ENCODE peak calls at places on chromosomes 11 and 22, in ten cellular contexts. A, Z, Y, T, U, F, W, L, O and S are unnamed samples.

GRCh38 chr11:75056806-75057205 is 39.9 kb downstream of the OR2AT4 start:
- DNase-seq in A (no peak), Z (no peak), Y (no peak), T (no peak), U (no peak), F (no peak), W (no peak), L (no peak), O (no peak), S (no peak)

GRCh38 chr11:132941024-132941646 is 591.2 kb downstream of the OPCML start:
- DNase-seq in A (no peak), Z (peak), Y (no peak), T (no peak), U (no peak), F (peak), W (no peak), L (peak), O (no peak), S (no peak)

GRCh38 chr11:95512682-95513081 is 276.9 kb downstream of the FAM76B start:
- DNase-seq in A (peak), Z (no peak), Y (no peak), T (no peak), U (peak), F (no peak), W (peak), L (no peak), O (peak), S (no peak)

GRCh38 chr11:125364085-125364822 is 131.8 kb downstream of the FEZ1 start:
- DNase-seq in A (no peak), Z (no peak), Y (no peak), T (no peak), U (no peak), F (no peak), W (no peak), L (no peak), O (no peak), S (no peak)

GRCh38 chr11:45580399-45580798 is 85.0 kb downstream of the CHST1 start:
- DNase-seq in A (no peak), Z (no peak), Y (peak), T (no peak), U (no peak), F (no peak), W (no peak), L (peak), O (no peak), S (no peak)

GRCh38 chr11:102116453-102117205 is 6.4 kb downstream of the YAP1 start:
- DNase-seq in A (no peak), Z (no peak), Y (no peak), T (no peak), U (no peak), F (no peak), W (no peak), L (no peak), O (no peak), S (no peak)

GRCh38 chr11:29962243-29962642 is 54.6 kb downstream of the KCNA4 start:
- DNase-seq in A (no peak), Z (no peak), Y (peak), T (peak), U (no peak), F (no peak), W (no peak), L (peak), O (no peak), S (no peak)

GRCh38 chr11:73814812-73815211 is 27.1 kb downstream of the MRPL48 start:
- DNase-seq in A (no peak), Z (no peak), Y (no peak), T (no peak), U (no peak), F (no peak), W (no peak), L (no peak), O (no peak), S (no peak)

GRCh38 chr22:46522743-46523300 is 14.6 kb downstream of the CELSR1 start:
- DNase-seq in A (no peak), Z (no peak), Y (no peak), T (no peak), U (no peak), F (no peak), W (no peak), L (no peak), O (no peak), S (no peak)

GRCh38 chr22:24291538-24292201 is 21.0 kb downstream of the SPECC1L start:
- DNase-seq in A (no peak), Z (no peak), Y (no peak), T (no peak), U (no peak), F (no peak), W (no peak), L (no peak), O (no peak), S (no peak)

GRCh38 chr11:2577071-2578005 is 122.5 kb downstream of the KCNQ1OT1 start:
- DNase-seq in A (peak), Z (no peak), Y (no peak), T (no peak), U (peak), F (no peak), W (no peak), L (no peak), O (no peak), S (no peak)

GRCh38 chr11:22536036-22536435 is 89.6 kb downstream of the FANCF start:
- DNase-seq in A (no peak), Z (no peak), Y (no peak), T (no peak), U (no peak), F (no peak), W (no peak), L (no peak), O (no peak), S (no peak)

GRCh38 chr22:37428649-37429586 is 1.6 kb upstream of the ELFN2 start:
- DNase-seq in A (peak), Z (peak), Y (peak), T (peak), U (no peak), F (peak), W (no peak), L (peak), O (peak), S (peak)

GRCh38 chr22:31080164-31080847 is 812 bp upstream of the SMTN start:
- DNase-seq in A (no peak), Z (no peak), Y (peak), T (no peak), U (no peak), F (no peak), W (no peak), L (peak), O (no peak), S (peak)

GRCh38 chr11:57776101-57776511 is 14.5 kb downstream of the CTNND1 start:
- DNase-seq in A (no peak), Z (no peak), Y (no peak), T (no peak), U (no peak), F (no peak), W (no peak), L (peak), O (no peak), S (no peak)

GRCh38 chr11:73323464-73323863 is 15.4 kb downstream of the ARHGEF17 start:
- DNase-seq in A (peak), Z (no peak), Y (peak), T (no peak), U (peak), F (no peak), W (no peak), L (peak), O (no peak), S (no peak)

GRCh38 chr11:105489431-105489830 is 120.4 kb upstream of the GRIA4 start:
- DNase-seq in A (no peak), Z (no peak), Y (no peak), T (no peak), U (no peak), F (no peak), W (no peak), L (no peak), O (no peak), S (no peak)

GRCh38 chr11:116406042-116406441 is 366.7 kb downstream of the BUD13 start:
- DNase-seq in A (no peak), Z (no peak), Y (no peak), T (no peak), U (no peak), F (no peak), W (no peak), L (no peak), O (no peak), S (no peak)

GRCh38 chr11:118662401-118663271 is 16.8 kb downstream of the TREH start:
- DNase-seq in A (no peak), Z (no peak), Y (no peak), T (no peak), U (no peak), F (no peak), W (no peak), L (peak), O (no peak), S (no peak)

GRCh38 chr11:72897506-72897905 is 83.3 kb downstream of the ATG16L2 start:
- DNase-seq in A (no peak), Z (peak), Y (no peak), T (no peak), U (no peak), F (no peak), W (no peak), L (no peak), O (no peak), S (no peak)

GRCh38 chr11:64686466-64687175 is 36.4 kb downstream of the NRXN2 start:
- DNase-seq in A (no peak), Z (no peak), Y (no peak), T (no peak), U (no peak), F (no peak), W (no peak), L (no peak), O (no peak), S (no peak)

GRCh38 chr22:36931446-36931845 is 18.0 kb downstream of the CSF2RB start:
- DNase-seq in A (no peak), Z (no peak), Y (no peak), T (no peak), U (no peak), F (no peak), W (no peak), L (no peak), O (no peak), S (no peak)

GRCh38 chr11:117931971-117932370 is 2.8 kb upstream of the TMPRSS13 start:
- DNase-seq in A (peak), Z (no peak), Y (no peak), T (no peak), U (peak), F (peak), W (no peak), L (no peak), O (no peak), S (no peak)

GRCh38 chr22:19610518-19611253 is 86.5 kb upstream of the CLDN5 start:
- DNase-seq in A (no peak), Z (no peak), Y (no peak), T (no peak), U (no peak), F (peak), W (no peak), L (peak), O (no peak), S (no peak)

GRCh38 chr11:44872556-44872955 is 78.1 kb downstream of the TP53I11 start:
- DNase-seq in A (no peak), Z (no peak), Y (no peak), T (no peak), U (no peak), F (no peak), W (no peak), L (no peak), O (no peak), S (no peak)

GRCh38 chr11:67378544-67378943 is 5.1 kb upstream of the CLCF1 start:
- DNase-seq in A (no peak), Z (no peak), Y (no peak), T (no peak), U (no peak), F (no peak), W (no peak), L (no peak), O (no peak), S (no peak)

GRCh38 chr11:67376022-67376386 is 2.6 kb upstream of the CLCF1 start:
- DNase-seq in A (no peak), Z (no peak), Y (no peak), T (no peak), U (no peak), F (no peak), W (no peak), L (no peak), O (no peak), S (no peak)

GRCh38 chr11:67375320-67376021 is 2.1 kb upstream of the CLCF1 start:
- DNase-seq in A (no peak), Z (no peak), Y (peak), T (no peak), U (no peak), F (no peak), W (no peak), L (peak), O (no peak), S (no peak)

GRCh38 chr11:67376421-67376820 is 3.0 kb upstream of the CLCF1 start:
- DNase-seq in A (no peak), Z (no peak), Y (no peak), T (no peak), U (no peak), F (no peak), W (no peak), L (peak), O (no peak), S (no peak)

DNA sequence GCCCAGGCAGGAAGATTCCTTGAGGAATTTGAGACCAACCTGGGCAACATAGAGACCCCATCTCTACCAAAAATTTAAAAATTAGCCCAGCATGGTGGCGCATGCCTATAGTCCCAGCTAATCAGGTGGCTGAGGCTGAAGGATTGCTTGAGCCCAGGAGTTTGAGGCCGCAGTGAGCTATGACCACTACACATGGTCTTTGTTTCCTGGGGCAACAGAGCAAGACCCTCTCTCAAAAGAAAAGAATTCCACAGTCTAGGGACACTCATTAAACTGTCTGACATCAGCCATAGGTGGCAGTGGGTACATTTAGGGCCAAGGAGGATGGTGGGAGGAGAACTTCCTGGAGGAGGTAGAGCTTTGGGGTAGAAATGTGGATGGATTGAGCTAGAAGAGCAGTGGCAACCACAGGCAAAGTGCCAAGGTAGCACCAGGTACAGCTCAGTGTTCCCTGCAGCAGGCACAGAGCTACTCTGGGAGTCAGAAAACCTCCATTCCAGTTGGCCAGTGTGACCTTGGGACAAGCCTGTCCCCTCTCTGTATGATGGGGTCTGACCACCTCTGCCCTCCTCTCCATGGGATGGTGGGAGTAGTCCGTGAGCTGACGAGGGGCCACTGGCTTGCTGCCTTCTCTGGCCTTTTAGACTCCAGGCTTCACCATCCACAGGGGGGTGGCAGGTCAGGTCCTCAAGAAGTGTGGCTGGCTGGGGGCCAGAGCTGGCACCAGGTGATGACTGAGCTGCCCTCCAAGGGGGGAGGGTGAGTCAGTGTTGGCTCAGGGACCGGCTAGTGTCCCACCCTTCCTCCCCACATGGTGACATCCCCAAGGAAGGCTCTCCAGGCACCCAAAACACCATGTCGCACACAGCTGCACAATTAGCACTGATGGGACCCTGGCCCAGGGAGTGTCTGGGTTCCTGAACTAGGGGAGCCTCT is 3.7 kb upstream of the CLCF1 start:
- DNase-seq in A (no peak), Z (no peak), Y (no peak), T (no peak), U (no peak), F (no peak), W (no peak), L (no peak), O (no peak), S (no peak)
- TF ChIP-seq POLR2AphosphoS5 in A (no peak), Z (no peak), Y (no peak), T (peak), U (no peak), F (no peak), W (no peak), L (no peak), O (no peak), S (no peak)

DNA sequence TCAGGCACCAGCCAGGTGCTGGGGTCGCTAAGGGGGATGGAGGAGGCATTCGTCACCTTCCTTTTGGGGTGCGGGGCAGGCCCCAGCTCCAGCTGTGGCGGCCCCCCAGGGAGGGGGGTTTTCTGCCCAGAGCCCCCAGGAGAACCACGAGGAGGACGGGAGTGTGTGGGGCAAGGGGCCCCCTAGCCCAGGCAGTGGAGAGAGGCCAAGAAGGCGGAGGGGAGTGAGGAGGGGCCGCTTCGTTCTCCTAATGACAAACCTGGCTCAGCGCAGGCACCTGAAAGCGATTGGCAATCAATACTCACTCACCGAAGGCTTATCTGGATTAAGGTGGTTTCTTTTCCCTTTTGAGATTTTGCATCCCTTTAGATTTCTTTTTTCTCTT is 122.5 kb downstream of the BRD1 start:
- DNase-seq in A (no peak), Z (no peak), Y (no peak), T (no peak), U (no peak), F (no peak), W (no peak), L (no peak), O (no peak), S (no peak)
- TF ChIP-seq POLR2AphosphoS5 in A (no peak), Z (no peak), Y (no peak), T (no peak), U (no peak), F (no peak), W (no peak), L (no peak), O (no peak), S (no peak)

DNA sequence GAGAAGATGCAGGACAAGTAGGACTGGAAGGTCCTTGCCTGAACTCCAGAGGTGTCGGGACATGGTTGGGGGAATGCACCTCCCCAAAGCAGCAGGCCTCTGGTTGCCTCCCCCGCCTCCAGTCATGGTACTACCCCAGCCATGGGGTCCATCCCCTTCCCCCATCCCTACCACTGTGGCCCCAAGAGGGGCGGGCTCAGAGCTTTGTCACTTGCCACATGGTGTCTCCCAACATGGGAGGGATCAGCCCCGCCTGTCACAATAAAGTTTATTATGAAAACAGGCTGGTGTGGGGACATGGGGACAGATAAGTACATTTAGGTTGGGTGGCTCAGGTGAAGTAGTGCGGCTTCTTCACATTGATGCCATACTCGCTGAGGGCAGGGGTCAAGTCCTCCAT is 1.4 kb downstream of the TAF10 start:
- DNase-seq in A (no peak), Z (no peak), Y (no peak), T (no peak), U (peak), F (no peak), W (no peak), L (no peak), O (no peak), S (no peak)
- TF ChIP-seq POLR2AphosphoS5 in A (no peak), Z (no peak), Y (no peak), T (no peak), U (no peak), F (no peak), W (no peak), L (no peak), O (no peak), S (no peak)

GRCh38 chr22:50542416-50542927 is 3.2 kb upstream of the KLHDC7B start:
- DNase-seq in A (peak), Z (no peak), Y (no peak), T (no peak), U (no peak), F (no peak), W (no peak), L (no peak), O (no peak), S (peak)
- TF ChIP-seq POLR2AphosphoS5 in A (no peak), Z (no peak), Y (no peak), T (no peak), U (no peak), F (peak), W (no peak), L (no peak), O (no peak), S (peak)

DNA sequence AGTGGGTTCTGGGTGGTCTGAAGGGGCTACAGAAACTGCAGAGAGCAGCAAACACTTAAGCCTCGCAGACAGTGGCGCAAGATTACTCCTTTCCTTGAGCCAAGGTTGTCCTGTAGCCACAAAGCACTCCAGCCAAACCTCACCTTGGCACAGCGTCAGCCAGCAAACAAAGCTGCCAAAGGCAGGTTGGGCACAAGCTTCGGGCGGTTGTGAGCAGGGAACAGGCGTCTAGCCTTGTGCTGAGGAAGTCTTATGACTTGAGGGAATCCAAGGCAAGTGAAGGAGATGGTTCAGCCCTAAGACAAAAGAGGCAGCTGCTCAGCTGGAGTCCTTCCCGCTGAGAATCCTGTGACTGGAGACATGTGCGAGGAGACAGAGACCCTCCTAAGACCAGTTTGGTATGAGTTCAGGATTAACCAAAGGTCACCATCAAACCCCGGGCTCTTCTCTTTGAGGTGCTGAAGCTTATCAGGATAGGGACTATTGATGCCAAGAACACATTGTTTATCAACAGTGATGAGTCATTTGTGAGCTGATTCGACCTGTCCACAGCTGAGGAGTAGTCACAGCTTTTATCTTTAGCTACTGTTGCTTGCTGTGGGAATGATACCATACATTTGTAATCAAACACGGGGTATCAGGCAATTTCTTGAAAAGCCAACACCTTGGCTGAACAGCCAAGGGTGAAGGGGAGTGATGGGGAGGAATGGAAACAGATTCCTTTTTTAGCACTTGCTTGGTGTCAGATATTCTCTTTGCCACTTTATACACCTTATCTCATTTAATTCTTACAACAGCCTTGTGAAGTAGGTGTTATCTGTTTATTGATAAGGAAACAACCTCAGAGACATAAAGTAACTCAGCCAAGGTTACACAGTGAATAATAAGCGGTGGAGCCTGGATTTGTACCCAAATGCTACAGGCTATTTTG is 4.6 kb downstream of the ADM start:
- DNase-seq in A (peak), Z (no peak), Y (no peak), T (peak), U (peak), F (no peak), W (peak), L (peak), O (peak), S (no peak)
- TF ChIP-seq POLR2AphosphoS5 in A (peak), Z (peak), Y (peak), T (no peak), U (peak), F (no peak), W (peak), L (no peak), O (peak), S (no peak)